ENCODE peak calls at places on chromosomes 2 and 18, in six cellular contexts. U is HTR-8/SVneo; Q is fibroblast of mammary gland; F is RCC 7860; I is stimulated activated CD8-positive, alpha-beta memory T cell treated with anti-CD3 and anti-CD28 coated beads, Interleukin-4, amount 100 ng/mL, for 1 hour; G is iris pigment epithelial cell. Z is an unnamed sample.

GRCh38 chr2:152609699-152610098 is 107.6 kb downstream of the PRPF40A start:
- DNase-seq in U (no peak), Q (no peak), F (no peak), I (no peak), G (no peak), Z (no peak)

GRCh38 chr18:79315589-79315988 is 80.1 kb upstream of the NFATC1 start:
- DNase-seq in U (no peak), Q (no peak), F (no peak), I (no peak), G (no peak), Z (no peak)

GRCh38 chr2:100265226-100265625 is 57.1 kb downstream of the LONRF2 start:
- DNase-seq in U (no peak), Q (no peak), F (no peak), I (no peak), G (no peak), Z (no peak)

GRCh38 chr2:133863106-133863800 is 295.0 kb upstream of the NCKAP5 start:
- DNase-seq in U (no peak), Q (no peak), F (no peak), I (no peak), G (no peak), Z (no peak)

GRCh38 chr2:28415010-28415409 is 22.4 kb downstream of the FOSL2 start:
- DNase-seq in U (no peak), Q (no peak), F (no peak), I (no peak), G (no peak), Z (no peak)

GRCh38 chr2:131039908-131040660 is 53.2 kb downstream of the FAM168B start:
- DNase-seq in U (no peak), Q (peak), F (no peak), I (no peak), G (no peak), Z (no peak)

GRCh38 chr2:224584111-224584764 is 925 bp downstream of the CUL3 start:
- DNase-seq in U (no peak), Q (peak), F (no peak), I (no peak), G (peak), Z (peak)

GRCh38 chr2:88638743-88639142 is 11.5 kb upstream of the EIF2AK3 start:
- DNase-seq in U (no peak), Q (peak), F (no peak), I (no peak), G (peak), Z (peak)

GRCh38 chr2:54240515-54241219 is 15.4 kb downstream of the TSPYL6 start:
- DNase-seq in U (no peak), Q (peak), F (no peak), I (no peak), G (peak), Z (peak)

GRCh38 chr18:22998336-22998735 is 65.2 kb downstream of the RBBP8 start:
- DNase-seq in U (no peak), Q (no peak), F (no peak), I (no peak), G (no peak), Z (no peak)

GRCh38 chr18:78939105-78939504 is 40.5 kb upstream of the SALL3 start:
- DNase-seq in U (no peak), Q (no peak), F (peak), I (no peak), G (peak), Z (no peak)

GRCh38 chr2:23926289-23926749 is 604 bp downstream of the ATAD2B start:
- DNase-seq in U (peak), Q (no peak), F (no peak), I (no peak), G (peak), Z (peak)

Z was measured in epithelial cell of esophagus.